ENCODE peak calls at places on chromosomes 4 and X, in seven cellular contexts. X is iPS DF 19.7, D is heart right ventricle, Q is fibroblast of pulmonary artery, M is HT1080, Z is neural crest cell, F is caudate nucleus. C is an unnamed sample.

GRCh38 chr4:166064706-166065105 is 191.7 kb downstream of the TLL1 start:
- DNase-seq in F (no peak), M (no peak), D (no peak), X (no peak), Q (no peak), Z (no peak), C (no peak)

GRCh38 chrX:47854474-47854873 is 17.8 kb downstream of the ZNF81 start:
- DNase-seq in Q (peak), F (peak), X (no peak), D (no peak), M (no peak), Z (peak), C (peak)

GRCh38 chrX:51876441-51876840 is 17.0 kb upstream of the MAGED1 start:
- DNase-seq in X (no peak), D (no peak), Q (peak), F (no peak), Z (no peak), M (no peak), C (no peak)

GRCh38 chr4:66769436-66769835 is 775.9 kb downstream of the CENPC start:
- DNase-seq in M (peak), D (no peak), X (no peak), Z (no peak), Q (no peak), F (no peak), C (no peak)

GRCh38 chrX:53374923-53375322 is 47.5 kb downstream of the SMC1A start:
- DNase-seq in D (no peak), Z (no peak), Q (no peak), M (no peak), F (no peak), X (no peak), C (no peak)

GRCh38 chr4:105162123-105162796 is 15.6 kb downstream of the TET2 start:
- DNase-seq in X (no peak), M (no peak), Z (no peak), F (no peak), Q (no peak), D (no peak), C (no peak)

GRCh38 chrX:46628406-46629371 is 55.1 kb downstream of the CHST7 start:
- DNase-seq in X (no peak), Q (peak), Z (no peak), M (no peak), F (no peak), D (peak), C (no peak)

GRCh38 chr4:74218201-74218600 is 60.3 kb downstream of the MTHFD2L start:
- DNase-seq in X (no peak), F (no peak), D (no peak), Q (peak), M (no peak), Z (no peak), C (no peak)

GRCh38 chrX:41133551-41133950 is 48.3 kb downstream of the USP9X start:
- DNase-seq in M (no peak), X (no peak), F (no peak), D (no peak), Q (no peak), Z (no peak), C (no peak)

GRCh38 chr4:24285759-24286158 is 298.6 kb downstream of the DHX15 start:
- DNase-seq in Z (no peak), X (no peak), M (no peak), F (no peak), Q (no peak), D (no peak), C (no peak)

GRCh38 chr4:121898150-121898549 is 27.9 kb upstream of the BBS7 start:
- DNase-seq in Z (no peak), D (no peak), M (no peak), X (no peak), Q (no peak), F (no peak), C (no peak)

GRCh38 chrX:49186125-49187027 is at the start of gene PRICKLE3:
- DNase-seq in Q (peak), F (peak), Z (peak), D (peak), X (no peak), M (peak), C (no peak)

GRCh38 chrX:97936296-97936695 is 1052.6 kb downstream of the RPA4 start:
- DNase-seq in Q (no peak), Z (no peak), F (no peak), M (no peak), X (no peak), D (no peak), C (no peak)

GRCh38 chrX:100750901-100751300 is 19.0 kb upstream of the SYTL4 start:
- DNase-seq in F (no peak), M (no peak), D (no peak), Z (no peak), Q (no peak), X (no peak), C (no peak)

GRCh38 chr4:19532120-19532848 is 719.4 kb upstream of the SLIT2 start:
- DNase-seq in F (no peak), Q (peak), M (no peak), X (no peak), Z (no peak), D (no peak), C (no peak)

GRCh38 chr4:31408136-31408535 is 688.0 kb downstream of the PCDH7 start:
- DNase-seq in D (no peak), Q (no peak), Z (no peak), M (peak), F (no peak), X (no peak), C (no peak)

GRCh38 chrX:74250574-74250973 is 53.4 kb upstream of the ZCCHC13 start:
- DNase-seq in D (no peak), X (no peak), Q (no peak), Z (no peak), F (no peak), M (no peak), C (no peak)

GRCh38 chr4:26302390-26302897 is 18.4 kb upstream of the RBPJ start:
- DNase-seq in Q (no peak), Z (no peak), F (no peak), X (no peak), D (no peak), M (no peak), C (no peak)

GRCh38 chr4:48033825-48034413 is 17.3 kb downstream of the NIPAL1 start:
- DNase-seq in Q (peak), M (no peak), D (no peak), F (no peak), Z (peak), X (no peak), C (no peak)

GRCh38 chrX:133390647-133391046 is 24.6 kb downstream of the GPC4 start:
- DNase-seq in M (no peak), X (no peak), D (no peak), Z (peak), F (no peak), Q (no peak), C (no peak)

GRCh38 chr4:6773616-6774540 is 8.6 kb upstream of the KIAA0232 start:
- DNase-seq in X (no peak), Q (no peak), M (no peak), F (no peak), D (no peak), Z (no peak), C (no peak)

C was measured in iPS DF 6.9.